ENCODE peak calls at places on chromosome X, in eight cellular contexts. L is A549, A is suprapubic skin, W is endothelial cell of umbilical vein, V is thyroid gland, R is testis, Y is heart left ventricle, G is sigmoid colon. M is an unnamed sample.

GRCh38 chrX:21940356-21940829 is at the start of gene SMS:
- DNase-seq in L (peak; percentile 62), A (peak; percentile 78), W (peak; percentile 66), V (peak; percentile 72), R (peak; percentile 72), Y (peak; percentile 79), G (peak; percentile 90), M (peak; percentile 41)

GRCh38 chrX:134010690-134011089 is 25.3 kb upstream of the GPC3 start:
- DNase-seq in L (no peak), A (no peak), W (no peak), V (no peak), R (no peak), Y (no peak), G (no peak), M (no peak)

GRCh38 chrX:23062359-23062758 is 62.6 kb downstream of the DDX53 start:
- DNase-seq in L (no peak), A (no peak), W (no peak), V (no peak), R (no peak), Y (no peak), G (no peak), M (no peak)

GRCh38 chrX:105803891-105804290 is 18.4 kb upstream of the NRK start:
- DNase-seq in L (no peak), A (no peak), W (no peak), V (no peak), R (no peak), Y (no peak), G (no peak), M (no peak)

GRCh38 chrX:13937370-13938052 is 92.2 kb downstream of the GEMIN8 start:
- DNase-seq in L (no peak), A (no peak), W (no peak), V (no peak), R (no peak), Y (no peak), G (no peak), M (no peak)

GRCh38 chrX:7330971-7331746 is 183.2 kb upstream of the PUDP start:
- DNase-seq in L (no peak), A (no peak), W (no peak), V (peak; percentile 21), R (peak; percentile 19), Y (no peak), G (no peak), M (no peak)

GRCh38 chrX:105533951-105534350 is 288.4 kb upstream of the NRK start:
- DNase-seq in L (no peak), A (no peak), W (no peak), V (no peak), R (no peak), Y (no peak), G (no peak), M (no peak)

GRCh38 chrX:1323315-1323714 is 13.3 kb upstream of the IL3RA start:
- DNase-seq in L (peak; percentile 76), A (no peak), W (peak; percentile 72), V (peak; percentile 25), R (peak; percentile 73), Y (peak; percentile 36), G (no peak), M (no peak)

GRCh38 chrX:103651374-103651773 is 22.6 kb downstream of the TCEAL1 start:
- DNase-seq in L (no peak), A (no peak), W (no peak), V (no peak), R (no peak), Y (no peak), G (no peak), M (no peak)
- H3K4me3 ChIP-seq in L (no peak overlapping the region), A (no peak overlapping the region), W (no peak overlapping the region), V (no peak overlapping the region), R (no peak overlapping the region), Y (no peak overlapping the region), G (no peak overlapping the region), M (no peak overlapping the region)

GRCh38 chrX:72238721-72239475 is at the start of gene ERCC6L:
- DNase-seq in L (peak; percentile 86), A (peak; percentile 84), W (peak; percentile 89), V (peak; percentile 86), R (peak; percentile 89), Y (peak; percentile 85), G (peak; percentile 92), M (peak; percentile 69)
- TF ChIP-seq POLR2A in L (peak; percentile 96), A (no peak), W (peak; percentile 80), V (peak; percentile 74), R (no peak), Y (no peak), G (no peak), M (no peak)

DNA sequence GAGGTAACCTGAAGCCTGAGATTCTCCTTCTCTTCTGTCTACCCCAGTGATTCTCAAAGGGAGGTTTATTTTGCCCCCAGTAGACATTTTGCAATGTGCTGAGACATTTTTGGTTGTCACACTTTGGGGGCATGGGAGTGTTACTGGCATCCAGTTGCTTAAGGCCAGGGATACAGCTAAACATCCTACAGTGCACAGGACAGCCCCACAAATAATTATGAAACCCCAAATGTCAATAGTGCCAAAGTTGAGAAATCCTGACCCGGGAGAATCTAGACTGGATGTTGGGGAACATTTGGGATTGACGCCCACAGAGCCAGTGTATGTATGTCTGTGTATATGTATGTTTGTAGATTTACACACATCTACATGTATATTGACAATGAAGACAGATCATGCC is 13.2 kb downstream of the MID1 start:
- DNase-seq in L (no peak), A (no peak), W (no peak), V (no peak), R (no peak), Y (no peak), G (no peak), M (no peak)
- H3K4me1 ChIP-seq in L (peaks cover 88% of the 10 kb centered on the region), A (no peaks in the 10 kb centered on the region), W (no peaks in the 10 kb centered on the region), V (no peaks in the 10 kb centered on the region), R (peaks cover 10% of the 10 kb centered on the region), Y (no peaks in the 10 kb centered on the region), G (peaks cover 12% of the 10 kb centered on the region), M (no peaks in the 10 kb centered on the region)

GRCh38 chrX:20116087-20116574 is 576 bp downstream of the MAP7D2 start:
- DNase-seq in L (no peak), A (no peak), W (no peak), V (no peak), R (peak; percentile 12), Y (no peak), G (no peak), M (no peak)
- H3K4me3 ChIP-seq in L (peak overlapping the region; percentile 74), A (peak overlapping the region; percentile 41), W (no peak overlapping the region), V (no peak overlapping the region), R (peak overlapping the region; percentile 52), Y (peak overlapping the region; percentile 46), G (no peak overlapping the region), M (peak overlapping the region; percentile 58)

DNA sequence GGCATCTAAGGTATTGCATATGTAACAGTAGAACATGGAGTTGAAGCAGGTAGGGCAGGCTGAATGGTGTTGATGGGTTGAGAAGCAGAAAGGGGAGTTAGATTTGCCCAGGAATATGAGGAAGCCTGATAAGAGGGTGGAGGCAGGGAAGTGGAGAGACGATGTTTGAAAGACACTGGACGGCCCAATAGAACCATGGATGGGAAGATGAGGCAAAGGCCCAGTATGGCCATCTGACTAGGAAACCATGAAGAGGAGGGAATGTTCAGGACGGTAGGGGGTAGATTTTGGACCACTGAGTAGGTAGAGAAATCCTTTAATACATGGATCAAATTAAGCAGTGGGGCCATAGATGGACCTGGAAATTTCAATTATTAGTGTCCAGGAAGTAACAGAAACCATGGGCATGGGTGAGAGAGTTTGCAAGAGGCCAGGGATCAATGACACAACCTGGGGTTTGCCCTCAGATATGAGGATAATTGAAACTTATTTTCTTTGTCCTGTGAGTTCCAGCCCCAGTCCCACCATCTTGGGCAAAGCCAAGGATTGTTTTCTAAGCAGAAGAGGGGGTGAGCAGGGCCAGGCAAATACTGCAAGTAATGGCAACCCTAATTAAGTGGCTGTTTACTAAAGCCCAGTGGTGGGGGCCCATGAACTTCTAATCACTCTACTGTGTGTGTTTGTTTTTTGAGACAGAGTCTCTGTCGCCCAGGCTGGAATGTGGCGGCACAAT is 2.5 kb upstream of the USP11 start:
- DNase-seq in L (no peak), A (peak; percentile 21), W (no peak), V (no peak), R (no peak), Y (no peak), G (peak; percentile 26), M (no peak)
- TF ChIP-seq POLR2A in L (no peak), A (no peak), W (no peak), V (no peak), R (no peak), Y (no peak), G (no peak), M (no peak)

GRCh38 chrX:130173190-130173895 is 1.6 kb downstream of the RAB33A start:
- DNase-seq in L (no peak), A (no peak), W (peak; percentile 48), V (peak; percentile 11), R (peak; percentile 18), Y (peak; percentile 35), G (peak; percentile 73), M (no peak)

GRCh38 chrX:130174051-130174704 is 2.4 kb downstream of the RAB33A start:
- DNase-seq in L (no peak), A (no peak), W (peak; percentile 60), V (peak; percentile 7), R (peak; percentile 48), Y (peak; percentile 32), G (peak; percentile 64), M (no peak)

GRCh38 chrX:130170752-130171445 is 863 bp upstream of the RAB33A start:
- DNase-seq in L (peak; percentile 70), A (no peak), W (no peak), V (peak; percentile 5), R (peak; percentile 57), Y (peak; percentile 47), G (no peak), M (no peak)

GRCh38 chrX:130172127-130172834 is 519 bp downstream of the RAB33A start:
- DNase-seq in L (no peak), A (no peak), W (no peak), V (no peak), R (no peak), Y (no peak), G (peak; percentile 54), M (no peak)

DNA sequence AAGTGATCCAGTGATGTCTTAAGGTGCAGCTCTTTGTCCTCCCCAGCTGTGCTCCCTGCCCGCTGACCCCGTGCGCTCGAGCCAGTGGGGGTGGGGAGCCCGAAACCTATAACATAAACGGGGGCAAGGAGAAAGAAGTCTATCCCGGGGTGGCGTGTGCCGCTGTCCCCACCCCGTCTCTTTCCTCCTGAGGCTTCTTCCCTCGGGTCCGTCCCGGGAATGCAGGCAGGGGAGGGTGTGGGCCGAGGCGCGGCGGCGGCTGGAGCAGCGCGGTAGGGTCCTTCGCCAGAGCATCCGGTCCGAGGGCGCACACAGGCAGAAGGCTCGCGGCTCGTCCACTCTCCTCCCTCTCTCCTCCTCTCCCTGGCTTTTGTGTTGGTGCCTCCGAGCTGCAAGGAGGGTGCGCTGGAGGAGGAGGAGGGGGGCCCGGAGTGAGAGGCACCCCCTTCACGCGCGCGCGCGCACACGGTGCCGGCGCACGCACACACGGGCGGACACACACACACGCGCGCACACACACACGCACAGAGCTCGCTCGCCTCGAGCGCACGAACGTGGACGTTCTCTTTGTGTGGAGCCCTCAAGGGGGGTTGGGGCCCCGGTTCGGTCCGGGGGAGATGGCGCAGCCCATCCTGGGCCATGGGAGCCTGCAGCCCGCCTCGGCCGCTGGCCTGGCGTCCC is at the start of gene RAB33A:
- DNase-seq in L (no peak), A (no peak), W (no peak), V (no peak), R (peak; percentile 16), Y (no peak), G (peak; percentile 65), M (no peak)
- H3K4me1 ChIP-seq in L (peaks cover 29% of the 10 kb centered on the region), A (peaks cover 37% of the 10 kb centered on the region), W (peaks cover 33% of the 10 kb centered on the region), V (no peaks in the 10 kb centered on the region), R (peaks cover 3% of the 10 kb centered on the region), Y (peaks cover 35% of the 10 kb centered on the region), G (peaks cover 4% of the 10 kb centered on the region), M (no peaks in the 10 kb centered on the region)